ENCODE peak calls at places on chromosome 11, in six cellular contexts. M is NCI-H1105 treated with DMSO at 0.1 percent for 48 hours; D is osteocyte; T is fibroblast of the aortic adventitia; B is NCI-H1092; Z is CD8-positive, alpha-beta memory T cell. Y is an unnamed sample.

GRCh38 chr11:120137611-120138521 is at the start of gene TRIM29:
- DNase-seq in Z (no peak), D (peak), T (no peak), M (no peak), B (no peak), Y (no peak)

GRCh38 chr11:76653674-76654309 is 16.8 kb downstream of the LRRC32 start:
- DNase-seq in M (no peak), B (no peak), T (peak), D (no peak), Z (no peak), Y (no peak)

GRCh38 chr11:116460156-116460965 is 312.4 kb downstream of the BUD13 start:
- DNase-seq in Z (no peak), M (peak), D (no peak), B (no peak), T (no peak), Y (no peak)

GRCh38 chr11:70624598-70624993 is 226.3 kb downstream of the CTTN start:
- DNase-seq in B (no peak), D (no peak), M (no peak), Z (no peak), T (no peak), Y (no peak)

GRCh38 chr11:19935507-19935906 is 222.9 kb downstream of the NAV2 start:
- DNase-seq in B (no peak), D (no peak), T (peak), Z (no peak), M (no peak), Y (no peak)

GRCh38 chr11:4092031-4092430 is 2.6 kb upstream of the RRM1 start:
- DNase-seq in T (no peak), B (no peak), D (no peak), M (no peak), Z (no peak), Y (no peak)

GRCh38 chr11:109041876-109042275 is 377.0 kb downstream of the DDX10 start:
- DNase-seq in D (no peak), B (no peak), Z (no peak), M (no peak), T (no peak), Y (no peak)

GRCh38 chr11:28227460-28227859 is 119.3 kb downstream of the METTL15 start:
- DNase-seq in M (no peak), B (no peak), Z (no peak), D (no peak), T (no peak), Y (no peak)

GRCh38 chr11:81494431-81494830 is 1239.2 kb downstream of the FAM181B start:
- DNase-seq in Z (no peak), M (no peak), T (no peak), B (no peak), D (no peak), Y (no peak)

GRCh38 chr11:116707746-116708145 is 65.0 kb downstream of the BUD13 start:
- DNase-seq in T (no peak), Z (no peak), D (no peak), B (no peak), M (no peak), Y (no peak)

GRCh38 chr11:19072464-19072863 is 11.9 kb upstream of the MRGPRX2 start:
- DNase-seq in D (no peak), M (no peak), Z (no peak), T (no peak), B (no peak), Y (no peak)

GRCh38 chr11:84501750-84502149 is 1125.4 kb downstream of the DLG2 start:
- DNase-seq in B (no peak), M (no peak), T (no peak), Z (no peak), D (no peak), Y (no peak)

GRCh38 chr11:15300282-15300681 is 185.6 kb downstream of the INSC start:
- DNase-seq in D (no peak), M (no peak), B (no peak), Z (no peak), T (no peak), Y (no peak)

GRCh38 chr11:110091995-110092576 is 1.1 kb upstream of the ZC3H12C start:
- DNase-seq in B (no peak), T (peak), M (no peak), D (no peak), Z (no peak), Y (no peak)

GRCh38 chr11:1263036-1263435 is 40.2 kb downstream of the MUC5B start:
- DNase-seq in B (no peak), M (no peak), Z (no peak), T (no peak), D (no peak), Y (no peak)

GRCh38 chr11:64360403-64360980 is 1.5 kb downstream of the RPS6KA4 start:
- DNase-seq in Z (no peak), M (peak), T (no peak), D (no peak), B (no peak), Y (no peak)

GRCh38 chr11:69558519-69558941 is 77.1 kb downstream of the LINC01488 start:
- DNase-seq in B (no peak), T (no peak), M (no peak), Z (peak), D (no peak), Y (no peak)

GRCh38 chr11:76597533-76598425 is 72.8 kb downstream of the LRRC32 start:
- DNase-seq in Z (no peak), T (no peak), D (no peak), M (no peak), B (no peak), Y (no peak)

GRCh38 chr11:75355051-75355450 is 3.6 kb upstream of the ARRB1 start:
- DNase-seq in D (no peak), M (no peak), B (no peak), T (no peak), Z (no peak), Y (no peak)

GRCh38 chr11:118607401-118608267 is at the start of gene PHLDB1:
- DNase-seq in B (no peak), Z (peak), D (peak), T (peak), M (peak), Y (peak)